ENCODE peak calls at places on chromosomes 12 and 14, in five cellular contexts. I is transverse colon, F is OCI-LY7, T is epithelial cell of esophagus, J is right lobe of liver. G is an unnamed sample.

GRCh38 chr12:53193953-53194716 is 12.9 kb downstream of the ITGB7 start:
- DNase-seq in J (no peak), F (no peak), I (no peak), T (no peak), G (no peak)

GRCh38 chr12:64781374-64782029 is 22.3 kb upstream of the GNS start:
- DNase-seq in J (peak; percentile 31), I (no peak), T (no peak), F (no peak), G (no peak)

GRCh38 chr14:72924332-72924731 is 1.9 kb upstream of the DCAF4 start:
- DNase-seq in T (no peak), I (no peak), F (no peak), J (peak; percentile 42), G (no peak)

GRCh38 chr12:100793182-100793581 is 1.4 kb upstream of the ANO4 start:
- DNase-seq in T (peak; percentile 36), I (no peak), F (no peak), J (no peak), G (peak; percentile 56)

GRCh38 chr12:99658950-99659349 is 11.4 kb downstream of the GARIN6 start:
- DNase-seq in I (no peak), F (peak; percentile 64), T (peak; percentile 2), J (no peak), G (peak; percentile 3)

GRCh38 chr12:49832836-49833421 is 4.7 kb upstream of the NCKAP5L start:
- DNase-seq in F (no peak), T (peak; percentile 68), J (no peak), I (no peak), G (peak; percentile 87)

GRCh38 chr12:87930033-87930432 is 99.2 kb downstream of the C12orf50 start:
- DNase-seq in J (no peak), F (no peak), T (peak; percentile 88), I (no peak), G (peak; percentile 40)

GRCh38 chr12:128583453-128583852 is 240.3 kb downstream of the SLC15A4 start:
- DNase-seq in T (no peak), J (no peak), I (no peak), F (no peak), G (no peak)

GRCh38 chr14:29518335-29518734 is 409.3 kb downstream of the PRKD1 start:
- DNase-seq in F (no peak), T (no peak), I (no peak), J (no peak), G (peak; percentile 21)

GRCh38 chr14:91926131-91926890 is 21.2 kb downstream of the FBLN5 start:
- DNase-seq in I (no peak), F (no peak), J (no peak), T (no peak), G (no peak)

GRCh38 chr12:3964404-3964803 is 91.2 kb upstream of the PARP11 start:
- DNase-seq in T (no peak), I (no peak), F (no peak), J (no peak), G (no peak)

GRCh38 chr14:68806526-68807147 is 13.8 kb upstream of the ZFP36L1 start:
- DNase-seq in J (no peak), I (no peak), F (peak; percentile 91), T (no peak), G (no peak)

GRCh38 chr12:22275847-22276246 is 58.7 kb downstream of the ST8SIA1 start:
- DNase-seq in I (peak; percentile 67), F (no peak), T (peak; percentile 100), J (no peak), G (peak; percentile 100)

GRCh38 chr14:100239200-100239839 is 376 bp downstream of the YY1 start:
- DNase-seq in F (no peak), J (peak; percentile 55), T (no peak), I (peak; percentile 38), G (no peak)

GRCh38 chr14:21940887-21941855 is 267.6 kb upstream of the OR4E1 start:
- DNase-seq in J (no peak), T (peak; percentile 52), F (peak; percentile 52), I (no peak), G (no peak)

GRCh38 chr14:58104808-58105207 is 47.2 kb downstream of the ARMH4 start:
- DNase-seq in T (peak; percentile 44), J (no peak), F (no peak), I (no peak), G (peak; percentile 80)

GRCh38 chr14:90626550-90626949 is 189.7 kb downstream of the TTC7B start:
- DNase-seq in F (no peak), I (peak; percentile 24), T (peak; percentile 28), J (no peak), G (no peak)

GRCh38 chr12:6167327-6168280 is 32.6 kb upstream of the CD9 start:
- DNase-seq in I (peak; percentile 45), T (peak; percentile 93), F (no peak), J (peak; percentile 67), G (peak; percentile 89)

GRCh38 chr12:130952545-130952954 is 1.2 kb upstream of the ADGRD1 start:
- DNase-seq in I (no peak), J (no peak), F (no peak), T (no peak), G (no peak)

GRCh38 chr12:89880695-89881350 is 172.2 kb upstream of the ATP2B1 start:
- DNase-seq in I (peak; percentile 31), T (no peak), F (peak; percentile 82), J (no peak), G (no peak)

GRCh38 chr14:55314449-55314848 is 43.2 kb downstream of the FBXO34 start:
- DNase-seq in I (no peak), J (no peak), F (no peak), T (no peak), G (no peak)

GRCh38 chr14:58637391-58638230 is at the start of gene DACT1:
- DNase-seq in J (peak; percentile 70), F (no peak), T (no peak), I (peak; percentile 50), G (peak; percentile 80)

GRCh38 chr12:5506821-5507231 is 74.9 kb downstream of the NTF3 start:
- DNase-seq in I (no peak), F (no peak), T (no peak), J (no peak), G (peak; percentile 82)

GRCh38 chr12:113867258-113867657 is 98.9 kb downstream of the RBM19 start:
- DNase-seq in J (no peak), I (no peak), T (peak; percentile 27), F (no peak), G (peak; percentile 15)

GRCh38 chr14:50015708-50016107 is 100.7 kb downstream of the VCPKMT start:
- DNase-seq in F (no peak), J (no peak), I (no peak), T (no peak), G (no peak)

GRCh38 chr12:75558262-75558661 is 46.9 kb upstream of the KRR1 start:
- DNase-seq in I (no peak), T (no peak), J (no peak), F (no peak), G (no peak)

GRCh38 chr12:75556306-75556899 is 45.0 kb upstream of the KRR1 start:
- DNase-seq in I (no peak), T (peak; percentile 19), J (no peak), F (no peak), G (no peak)

GRCh38 chr12:75561921-75562320 is 50.5 kb upstream of the KRR1 start:
- DNase-seq in T (no peak), F (no peak), I (no peak), J (no peak), G (no peak)

GRCh38 chr12:75563351-75563750 is 51.9 kb upstream of the KRR1 start:
- DNase-seq in F (no peak), T (no peak), J (no peak), I (no peak), G (no peak)

DNA sequence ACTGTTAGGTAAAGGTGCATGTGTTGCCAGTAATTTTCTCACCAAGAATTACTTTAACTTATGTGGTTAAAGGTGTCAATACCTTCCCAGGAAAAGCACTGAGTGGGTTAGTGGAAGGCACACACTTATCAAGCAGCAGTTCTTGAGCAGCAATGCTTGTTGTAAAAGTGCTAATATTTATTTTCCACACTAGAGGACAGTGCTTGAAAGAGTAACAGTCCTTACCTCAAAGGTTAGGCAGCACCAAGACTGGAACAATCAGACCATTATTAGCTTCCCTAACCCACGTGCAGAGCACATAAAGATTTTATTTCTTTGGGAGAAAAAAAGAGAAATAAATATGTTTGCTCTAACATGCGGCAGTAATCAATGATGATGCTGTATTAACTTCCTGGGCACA is 48.8 kb upstream of the KRR1 start:
- DNase-seq in I (no peak), J (no peak), F (peak; percentile 31), T (peak; percentile 27), G (peak; percentile 61)
- TF ChIP-seq CTCF in I (peak; percentile 5), J (peak; percentile 41), F (peak; percentile 58), T (peak; percentile 44), G (peak; percentile 65)

DNA sequence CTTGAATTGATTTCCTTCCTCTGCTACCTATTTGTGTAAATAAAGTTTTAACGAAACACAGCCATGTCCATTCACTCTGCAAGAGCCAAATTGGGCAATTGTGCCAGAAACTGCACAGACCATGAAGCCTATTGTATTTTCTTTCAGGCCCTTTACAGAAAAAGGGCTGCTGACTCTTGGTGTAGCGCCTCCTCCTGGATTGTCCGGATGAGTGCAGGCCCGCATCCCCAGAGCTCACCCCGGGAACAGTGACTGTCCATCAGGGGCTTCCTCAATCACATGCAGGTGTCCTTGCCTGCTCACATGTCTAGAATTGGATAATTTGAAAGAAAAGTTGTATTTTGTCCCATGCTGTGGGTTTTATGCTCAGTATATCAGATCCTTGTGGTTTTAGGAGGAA is 1282.2 kb downstream of the AACS start:
- DNase-seq in T (no peak), J (no peak), F (no peak), I (no peak), G (no peak)
- TF ChIP-seq CTCF in T (no peak), J (no peak), F (peak; percentile 50), I (no peak), G (no peak)

GRCh38 chr12:109255377-109255776 is 53.7 kb downstream of the FOXN4 start:
- DNase-seq in I (no peak), F (peak; percentile 11), T (peak; percentile 11), J (no peak), G (peak; percentile 32)
- TF ChIP-seq CTCF in I (no peak), F (peak; percentile 38), T (peak; percentile 14), J (no peak), G (peak; percentile 19)

GRCh38 chr12:61993734-61994345 is 266.4 kb upstream of the USP15 start:
- DNase-seq in I (no peak), T (peak; percentile 56), J (no peak), F (peak; percentile 22), G (peak; percentile 16)
- TF ChIP-seq CTCF in I (peak; percentile 30), T (peak; percentile 89), J (peak; percentile 76), F (peak; percentile 74), G (peak; percentile 75)

DNA sequence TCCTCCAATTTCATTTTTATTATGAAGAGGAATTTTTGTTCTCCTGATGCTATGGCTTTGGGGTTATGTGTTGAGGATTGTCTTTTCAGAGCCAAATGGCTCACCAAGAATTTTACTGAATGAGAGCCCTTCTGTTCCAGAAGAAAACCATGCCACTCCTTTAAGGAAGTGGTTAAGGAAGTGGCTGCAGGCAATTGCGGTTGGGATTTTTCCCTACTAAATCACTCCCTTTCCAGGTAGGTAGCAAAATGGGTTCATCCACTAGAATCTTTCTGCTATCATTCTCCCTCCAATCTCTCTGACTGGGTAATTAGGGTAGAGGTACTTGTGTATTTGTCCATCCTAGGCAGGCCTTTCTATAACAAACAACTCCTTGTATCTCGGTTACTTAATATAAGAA is 163.1 kb downstream of the TTC8 start:
- DNase-seq in T (peak; percentile 87), F (no peak), J (no peak), I (peak; percentile 25), G (peak; percentile 28)
- TF ChIP-seq CTCF in T (no peak), F (no peak), J (no peak), I (no peak), G (no peak)

GRCh38 chr12:41795910-41796309 is 348.8 kb downstream of the GXYLT1 start:
- DNase-seq in J (no peak), I (no peak), T (no peak), F (no peak), G (no peak)
- TF ChIP-seq CTCF in J (no peak), I (no peak), T (peak; percentile 9), F (peak; percentile 52), G (no peak)

G was measured in AG10803.